ENCODE peak calls at places on chromosome 11, in five cellular contexts. Q is H1, X is GM12878, V is HepG2, A is NT2/D1. T is an unnamed sample.

GRCh38 chr11:111736621-111737055 is 29.6 kb downstream of the PPP2R1B start:
- DNase-seq in Q (no peak), X (no peak), V (no peak), A (no peak), T (no peak)

GRCh38 chr11:61971177-61972111 is 4.0 kb upstream of the FTH1 start:
- DNase-seq in Q (peak; percentile 91), X (peak; percentile 66), V (peak; percentile 99), A (peak; percentile 96), T (peak; percentile 72)

GRCh38 chr11:14577835-14578529 is 57.8 kb upstream of the PSMA1 start:
- DNase-seq in Q (no peak), X (no peak), V (no peak), A (no peak), T (no peak)

GRCh38 chr11:123421589-123421988 is 8.5 kb upstream of the GRAMD1B start:
- DNase-seq in Q (no peak), X (no peak), V (no peak), A (no peak), T (no peak)

GRCh38 chr11:84398017-84398626 is 1112.0 kb upstream of the CCDC90B start:
- DNase-seq in Q (no peak), X (no peak), V (peak; percentile 7), A (peak; percentile 23), T (peak; percentile 6)

GRCh38 chr11:111406589-111406988 is 27.5 kb upstream of the POU2AF1 start:
- DNase-seq in Q (no peak), X (no peak), V (no peak), A (no peak), T (no peak)

GRCh38 chr11:47270331-47271271 is 668 bp downstream of the MADD start:
- DNase-seq in Q (peak; percentile 50), X (no peak), V (peak; percentile 49), A (no peak), T (peak; percentile 38)

GRCh38 chr11:75430692-75431532 is 2.1 kb downstream of the KLHL35 start:
- DNase-seq in Q (no peak), X (no peak), V (no peak), A (no peak), T (no peak)

GRCh38 chr11:115067471-115067870 is 389.1 kb downstream of the NXPE2 start:
- DNase-seq in Q (no peak), X (no peak), V (no peak), A (no peak), T (no peak)

GRCh38 chr11:126647735-126648134 is 292.2 kb downstream of the ST3GAL4 start:
- DNase-seq in Q (no peak), X (no peak), V (no peak), A (no peak), T (no peak)

GRCh38 chr11:93089474-93090102 is 108.2 kb downstream of the SLC36A4 start:
- DNase-seq in Q (no peak), X (no peak), V (peak; percentile 17), A (no peak), T (peak; percentile 42)

GRCh38 chr11:6413791-6414231 is 5.1 kb downstream of the APBB1 start:
- DNase-seq in Q (no peak), X (no peak), V (no peak), A (no peak), T (no peak)

DNA sequence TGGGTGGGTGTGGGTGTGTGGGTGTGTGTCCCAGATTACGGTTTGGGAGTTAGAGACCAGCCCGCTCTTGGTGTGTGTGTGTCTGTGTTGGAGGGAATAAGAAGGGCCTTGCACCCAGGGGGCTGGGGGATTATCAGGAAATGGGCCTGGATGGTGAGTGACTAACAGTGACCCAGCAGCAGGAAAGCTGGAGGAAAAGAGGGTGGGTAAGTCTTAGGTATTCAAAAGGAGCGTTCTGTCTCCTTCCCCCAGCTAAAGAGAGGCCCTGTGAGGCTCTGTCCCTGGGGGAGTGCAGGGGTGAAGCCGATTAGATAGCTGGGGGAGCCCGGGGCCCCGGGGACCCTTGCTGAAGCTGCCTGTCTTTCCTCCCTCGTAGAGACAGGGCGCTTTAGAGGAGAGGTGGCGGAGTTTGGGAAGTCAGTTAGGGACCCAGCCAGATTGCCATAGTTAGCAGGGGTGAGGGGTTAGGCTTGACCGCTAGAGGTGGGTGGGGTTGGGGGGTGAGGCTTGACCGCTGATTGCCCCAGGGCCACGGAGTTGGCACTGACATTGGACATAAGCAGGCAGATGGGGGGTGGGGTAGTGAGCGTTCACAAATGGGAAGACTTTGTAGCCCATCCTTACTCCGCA is 1.5 kb downstream of the OAF start:
- DNase-seq in Q (no peak), X (no peak), V (no peak), A (no peak), T (no peak)
- TF ChIP-seq SUZ12 in Q (no peak), X (no peak), V (no peak), A (no peak), T (no peak)

GRCh38 chr11:69280451-69280850 is 13.5 kb upstream of the MYEOV start:
- DNase-seq in Q (no peak), X (no peak), V (no peak), A (no peak), T (no peak)
- TF ChIP-seq SUZ12 in Q (no peak), X (no peak), V (no peak), A (no peak), T (no peak)

GRCh38 chr11:65663634-65664200 is 1.0 kb upstream of the RELA start:
- DNase-seq in Q (no peak), X (no peak), V (no peak), A (no peak), T (peak; percentile 20)
- TF ChIP-seq SUZ12 in Q (no peak), X (no peak), V (no peak), A (no peak), T (no peak)

DNA sequence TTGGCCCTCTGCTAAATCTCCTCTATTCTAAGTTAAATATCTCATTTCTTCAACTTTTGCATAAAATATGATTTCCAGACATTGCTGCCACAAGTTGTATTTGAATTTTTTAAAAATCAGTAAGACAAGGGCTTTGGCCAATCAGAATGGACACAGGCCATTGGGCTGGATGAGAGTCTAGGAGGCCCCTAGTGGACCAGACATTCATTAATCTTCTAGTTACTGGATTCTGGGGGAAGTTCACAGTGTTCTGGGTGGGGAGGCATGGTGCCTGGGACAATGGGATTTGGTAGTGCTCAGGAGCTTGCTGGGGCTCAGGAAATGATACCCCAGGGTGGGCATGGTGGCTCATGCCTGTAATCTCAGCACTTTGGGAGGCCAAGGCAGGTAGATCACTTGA is 12.4 kb upstream of the SORL1 start:
- DNase-seq in Q (no peak), X (no peak), V (no peak), A (no peak), T (no peak)
- TF ChIP-seq SUZ12 in Q (no peak), X (no peak), V (no peak), A (no peak), T (no peak)